ENCODE peak calls at places on chromosome 5, in seven cellular contexts. J is IMR-90, Z is GM12865, P is nephron progenitor cell, H is GM12878, S is pancreas, Y is body of pancreas. Q is an unnamed sample.
A peak's percentile ranks its signal among the peaks of the same experiment; 100 is the strongest.

GRCh38 chr5:68369436-68370125 is 154.0 kb downstream of the PIK3R1 start:
- DNase-seq in J (no peak), Z (peak; percentile 82), P (no peak), H (peak; percentile 54), S (no peak), Y (peak; percentile 20), Q (no peak)

GRCh38 chr5:170151105-170151831 is 45.6 kb downstream of the FOXI1 start:
- DNase-seq in J (peak; percentile 44), Z (peak; percentile 70), P (peak; percentile 14), H (no peak), S (peak; percentile 63), Y (peak; percentile 67), Q (no peak)

GRCh38 chr5:53549792-53550191 is 10.6 kb upstream of the NDUFS4 start:
- DNase-seq in J (no peak), Z (no peak), P (no peak), H (no peak), S (no peak), Y (no peak), Q (no peak)

GRCh38 chr5:143126121-143127019 is 277.1 kb downstream of the NR3C1 start:
- DNase-seq in J (peak; percentile 30), Z (no peak), P (no peak), H (peak; percentile 60), S (no peak), Y (no peak), Q (no peak)

GRCh38 chr5:55226934-55227737 is at the start of gene MCIDAS:
- DNase-seq in J (peak; percentile 6), Z (peak; percentile 60), P (peak; percentile 80), H (no peak), S (peak; percentile 80), Y (peak; percentile 80), Q (peak; percentile 51)

GRCh38 chr5:81904166-81904565 is 67.7 kb upstream of the ATG10 start:
- DNase-seq in J (no peak), Z (no peak), P (no peak), H (no peak), S (no peak), Y (no peak), Q (no peak)

GRCh38 chr5:124121198-124121597 is 609.2 kb downstream of the CSNK1G3 start:
- DNase-seq in J (no peak), Z (no peak), P (no peak), H (no peak), S (no peak), Y (no peak), Q (no peak)

GRCh38 chr5:2740849-2741555 is 10.5 kb downstream of the IRX2 start:
- DNase-seq in J (no peak), Z (no peak), P (no peak), H (no peak), S (no peak), Y (no peak), Q (no peak)

GRCh38 chr5:142872795-142873194 is 102.6 kb downstream of the ARHGAP26 start:
- DNase-seq in J (peak; percentile 65), Z (no peak), P (no peak), H (no peak), S (peak; percentile 68), Y (peak; percentile 77), Q (no peak)

GRCh38 chr5:122311888-122312669 is at the start of gene SNCAIP:
- DNase-seq in J (peak; percentile 64), Z (peak; percentile 38), P (peak; percentile 69), H (no peak), S (peak; percentile 21), Y (peak; percentile 20), Q (no peak)

GRCh38 chr5:153147891-153148623 is 342.4 kb upstream of the GRIA1 start:
- DNase-seq in J (no peak), Z (peak; percentile 45), P (peak; percentile 29), H (no peak), S (peak; percentile 17), Y (peak; percentile 45), Q (no peak)

GRCh38 chr5:68086857-68087256 is 128.7 kb upstream of the PIK3R1 start:
- DNase-seq in J (peak; percentile 81), Z (no peak), P (no peak), H (no peak), S (no peak), Y (peak; percentile 48), Q (no peak)

GRCh38 chr5:565782-566445 is 41.7 kb upstream of the SLC9A3 start:
- DNase-seq in J (peak; percentile 41), Z (no peak), P (no peak), H (no peak), S (peak; percentile 11), Y (peak; percentile 31), Q (no peak)

GRCh38 chr5:57493034-57493433 is 10.4 kb upstream of the ACTBL2 start:
- DNase-seq in J (no peak), Z (no peak), P (no peak), H (no peak), S (no peak), Y (no peak), Q (no peak)

GRCh38 chr5:109939109-109939682 is 249.5 kb downstream of the MAN2A1 start:
- DNase-seq in J (peak; percentile 40), Z (no peak), P (no peak), H (no peak), S (no peak), Y (no peak), Q (no peak)

GRCh38 chr5:40606077-40606765 is 73.5 kb upstream of the PTGER4 start:
- DNase-seq in J (no peak), Z (no peak), P (no peak), H (no peak), S (no peak), Y (no peak), Q (no peak)

GRCh38 chr5:154945695-154946301 is 4.9 kb downstream of the MRPL22 start:
- DNase-seq in J (peak; percentile 28), Z (peak; percentile 20), P (no peak), H (no peak), S (no peak), Y (no peak), Q (no peak)

DNA sequence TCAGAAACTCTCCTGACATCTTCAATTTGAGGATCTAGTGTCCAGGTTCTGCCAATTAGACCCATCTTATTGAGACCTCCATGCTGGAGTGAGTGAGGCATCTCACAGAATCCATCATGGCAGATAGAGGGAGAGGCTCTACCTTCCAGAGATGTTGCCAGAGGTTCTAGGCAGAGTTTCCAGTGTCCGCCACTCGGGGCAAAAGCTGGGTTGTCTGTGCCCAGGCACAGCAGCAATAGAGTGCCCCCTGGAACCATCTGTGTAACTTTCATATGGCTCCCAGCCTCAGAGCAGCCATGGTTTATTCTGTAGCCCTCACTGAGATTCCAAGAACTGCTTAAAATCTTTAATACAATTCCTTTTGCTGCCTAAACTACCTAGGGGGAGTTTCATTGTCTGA is 16.6 kb upstream of the CCDC112 start:
- DNase-seq in J (no peak), Z (no peak), P (no peak), H (no peak), S (no peak), Y (no peak), Q (no peak)
- TF ChIP-seq CTCF in J (no peak), Z (no peak), P (no peak), H (no peak), S (no peak), Y (no peak), Q (no peak)

DNA sequence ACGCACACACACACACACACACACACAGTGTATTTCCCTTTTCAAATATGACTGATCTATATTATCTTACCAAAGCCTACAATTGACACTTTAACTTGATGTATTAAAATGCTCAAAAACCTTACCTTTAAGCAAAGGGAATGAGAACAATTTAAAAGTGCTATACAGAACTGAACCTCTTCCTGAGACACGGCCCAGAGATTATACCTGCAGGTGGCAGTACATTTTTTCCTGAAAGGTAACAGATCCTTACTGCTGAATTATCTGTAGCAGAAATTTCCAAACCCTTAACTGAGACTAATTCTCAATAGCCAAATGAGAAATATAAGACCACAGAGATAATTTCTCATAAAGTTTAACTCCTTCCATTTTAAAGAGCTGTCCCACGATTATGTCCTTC is 91.1 kb downstream of the MYO10 start:
- DNase-seq in J (no peak), Z (no peak), P (no peak), H (no peak), S (no peak), Y (no peak), Q (no peak)
- TF ChIP-seq CTCF in J (no peak), Z (no peak), P (no peak), H (no peak), S (no peak), Y (peak; percentile 47), Q (no peak)

DNA sequence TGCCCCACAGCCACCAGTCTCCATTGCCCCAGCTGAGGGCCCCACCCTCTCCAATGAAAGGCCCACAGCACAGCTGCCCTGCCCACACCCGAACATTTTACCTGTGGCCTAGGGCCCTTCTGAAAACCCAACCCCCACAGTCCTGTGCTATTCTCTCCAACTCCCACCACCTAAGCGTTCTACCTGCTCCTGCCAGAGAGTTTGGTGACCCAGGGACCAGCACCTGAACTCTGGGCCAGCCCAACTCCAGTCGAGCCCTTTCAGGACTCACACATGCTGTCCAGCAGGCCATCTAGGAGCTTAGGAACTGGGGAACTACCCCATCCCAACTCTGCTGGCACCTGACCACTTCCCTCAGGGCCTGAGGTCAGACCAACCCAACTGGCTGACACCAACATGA is 562.3 kb downstream of the DNAH5 start:
- DNase-seq in J (no peak), Z (no peak), P (no peak), H (no peak), S (no peak), Y (no peak), Q (no peak)
- TF ChIP-seq CTCF in J (no peak), Z (no peak), P (no peak), H (no peak), S (no peak), Y (no peak), Q (no peak)

GRCh38 chr5:87185838-87186237 is 81.8 kb upstream of the RASA1 start:
- DNase-seq in J (no peak), Z (no peak), P (no peak), H (no peak), S (no peak), Y (no peak), Q (no peak)

GRCh38 chr5:87191645-87192044 is 76.0 kb upstream of the RASA1 start:
- DNase-seq in J (no peak), Z (peak; percentile 16), P (no peak), H (no peak), S (no peak), Y (no peak), Q (no peak)

GRCh38 chr5:87190687-87191086 is 77.0 kb upstream of the RASA1 start:
- DNase-seq in J (no peak), Z (peak; percentile 50), P (no peak), H (no peak), S (no peak), Y (no peak), Q (no peak)

GRCh38 chr5:87188411-87188810 is 79.3 kb upstream of the RASA1 start:
- DNase-seq in J (no peak), Z (no peak), P (no peak), H (no peak), S (no peak), Y (no peak), Q (no peak)

DNA sequence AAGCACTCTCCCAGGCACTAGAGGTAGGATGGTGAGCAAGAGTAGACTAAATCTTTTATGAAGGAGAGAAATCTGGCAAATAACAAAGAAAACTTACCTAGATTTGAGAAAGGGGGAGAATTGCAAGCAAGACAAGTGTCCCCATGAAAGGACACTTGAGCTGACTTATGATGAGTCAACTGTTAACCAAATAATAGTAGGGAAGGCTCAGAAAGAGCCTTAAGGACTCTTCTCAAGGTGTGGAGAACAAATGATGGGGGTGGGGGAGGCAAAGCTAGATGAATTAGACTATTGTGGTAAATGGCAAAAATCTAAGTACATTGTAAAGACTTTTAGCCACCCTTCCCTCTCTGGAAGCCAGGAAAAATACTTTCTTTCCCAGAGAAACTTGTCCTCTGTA is 77.6 kb upstream of the RASA1 start:
- DNase-seq in J (no peak), Z (no peak), P (no peak), H (no peak), S (no peak), Y (no peak), Q (no peak)
- TF ChIP-seq CTCF in J (no peak), Z (no peak), P (no peak), H (no peak), S (no peak), Y (no peak), Q (no peak)